ENCODE peak calls at places on chromosomes 7 and 10, in six cellular contexts. V is GM20000; U is heart left ventricle; Z is AML-193; P is stimulated activated CD4-positive, alpha-beta T cell treated with anti-CD3 and anti-CD28 coated beads, Interleukin-4, amount 100 ng/mL, for 48 hours; O is CD8-positive, alpha-beta memory T cell. M is an unnamed sample.

GRCh38 chr7:3028767-3029111 is 14.9 kb downstream of the CARD11 start:
- DNase-seq in V (no peak), U (no peak), Z (no peak), P (no peak), O (no peak), M (no peak)

GRCh38 chr7:9407816-9408215 is 974.4 kb downstream of the NXPH1 start:
- DNase-seq in V (no peak), U (no peak), Z (no peak), P (no peak), O (no peak), M (peak; percentile 60)

GRCh38 chr10:36256905-36257304 is 614.8 kb upstream of the FZD8 start:
- DNase-seq in V (no peak), U (no peak), Z (no peak), P (no peak), O (no peak), M (peak; percentile 87)

GRCh38 chr10:48684792-48685651 is at the start of gene WDFY4:
- DNase-seq in V (peak; percentile 74), U (no peak), Z (peak; percentile 67), P (no peak), O (no peak), M (no peak)

GRCh38 chr10:51892965-51893658 is 193.7 kb upstream of the CSTF2T start:
- DNase-seq in V (peak; percentile 7), U (no peak), Z (peak; percentile 10), P (no peak), O (no peak), M (peak; percentile 33)

GRCh38 chr10:52451817-52452216 is 137.7 kb downstream of the DKK1 start:
- DNase-seq in V (no peak), U (no peak), Z (no peak), P (no peak), O (no peak), M (peak; percentile 22)

GRCh38 chr10:127044191-127044590 is 139.0 kb downstream of the DOCK1 start:
- DNase-seq in V (no peak), U (no peak), Z (no peak), P (no peak), O (no peak), M (no peak)

GRCh38 chr7:129925416-129926002 is 27.3 kb downstream of the UBE2H start:
- DNase-seq in V (no peak), U (peak; percentile 28), Z (no peak), P (no peak), O (no peak), M (peak; percentile 45)

GRCh38 chr10:132684164-132684891 is 101.6 kb downstream of the NKX6-2 start:
- DNase-seq in V (no peak), U (peak; percentile 3), Z (no peak), P (peak; percentile 16), O (no peak), M (peak; percentile 56)

GRCh38 chr7:80129785-80130184 is 4.8 kb upstream of the GNAI1 start:
- DNase-seq in V (no peak), U (no peak), Z (no peak), P (no peak), O (no peak), M (no peak)